ENCODE peak calls at places on chromosomes 16 and 17, in ten cellular contexts. X is posterior cingulate gyrus; B is foreskin fibroblast; S is uterus; L is GM23338; U is psoas muscle; G is Kasumi-1; I is H7; P is upper lobe of right lung; O is activated naive CD4-positive, alpha-beta T cell treated with Interleukin-2 at 50 U/mL for 16 hours. C is an unnamed sample.

GRCh38 chr17:50476545-50477315 is 1.9 kb upstream of the RSAD1 start:
- DNase-seq in X (no peak), I (no peak), S (no peak), U (no peak), G (no peak), B (no peak), O (no peak), L (no peak), P (no peak), C (no peak)

GRCh38 chr17:32276217-32276616 is 10.6 kb downstream of the RHBDL3 start:
- DNase-seq in G (no peak), I (peak; percentile 76), U (no peak), O (no peak), X (no peak), P (no peak), S (peak; percentile 45), L (peak; percentile 47), B (no peak), C (no peak)

GRCh38 chr17:34285304-34285792 is at the start of gene CCL11:
- DNase-seq in P (no peak), U (no peak), O (no peak), L (no peak), S (peak; percentile 19), X (no peak), B (no peak), G (no peak), I (no peak), C (no peak)

GRCh38 chr16:500699-501098 is 26.8 kb upstream of the CAPN15 start:
- DNase-seq in U (no peak), O (no peak), L (no peak), X (no peak), B (no peak), S (no peak), P (no peak), G (no peak), I (no peak), C (no peak)

GRCh38 chr17:48565024-48565558 is 13.1 kb downstream of the HOXB4 start:
- DNase-seq in L (no peak), S (no peak), P (no peak), O (no peak), I (no peak), U (no peak), B (no peak), G (no peak), X (no peak), C (no peak)

GRCh38 chr17:42392664-42393415 is 4.6 kb upstream of the STAT3 start:
- DNase-seq in B (no peak), L (no peak), S (no peak), P (no peak), I (no peak), O (no peak), U (no peak), G (no peak), X (no peak), C (no peak)

GRCh38 chr17:78717431-78717980 is 64.6 kb downstream of the CYTH1 start:
- DNase-seq in P (no peak), G (no peak), B (peak; percentile 42), O (no peak), S (peak; percentile 28), L (peak; percentile 37), U (no peak), X (peak; percentile 53), I (peak; percentile 62), C (no peak)

GRCh38 chr17:36612323-36612722 is 10.9 kb downstream of the MRM1 start:
- DNase-seq in G (no peak), O (no peak), S (no peak), L (no peak), X (no peak), I (no peak), P (no peak), U (no peak), B (no peak), C (no peak)

GRCh38 chr17:77604301-77605031 is 354.0 kb upstream of the TNRC6C start:
- DNase-seq in I (peak; percentile 19), L (no peak), X (no peak), O (no peak), S (no peak), P (peak; percentile 62), G (no peak), B (no peak), U (no peak), C (no peak)

GRCh38 chr16:89863741-89864391 is 9.5 kb upstream of the TCF25 start:
- DNase-seq in X (no peak), B (peak; percentile 21), G (no peak), P (peak; percentile 76), L (no peak), I (peak; percentile 38), O (peak; percentile 52), S (no peak), U (no peak), C (no peak)

GRCh38 chr17:59366040-59366757 is 34.7 kb downstream of the YPEL2 start:
- DNase-seq in G (peak; percentile 52), P (no peak), B (no peak), S (no peak), O (no peak), X (no peak), U (no peak), L (peak; percentile 93), I (peak; percentile 90), C (no peak)

GRCh38 chr16:86761117-86761971 is 183.0 kb downstream of the FOXL1 start:
- DNase-seq in G (no peak), U (peak; percentile 63), O (peak; percentile 33), B (peak; percentile 78), L (peak; percentile 84), S (peak; percentile 27), X (no peak), P (no peak), I (peak; percentile 91), C (peak; percentile 75)

GRCh38 chr16:8571061-8571596 is 19.2 kb downstream of the TMEM114 start:
- DNase-seq in P (no peak), S (no peak), U (no peak), G (peak; percentile 13), X (no peak), O (no peak), L (peak; percentile 68), I (peak; percentile 22), B (peak; percentile 28), C (no peak)

GRCh38 chr17:67194134-67194533 is 50.9 kb downstream of the HELZ start:
- DNase-seq in G (no peak), B (peak; percentile 7), P (no peak), X (no peak), I (no peak), U (no peak), O (no peak), L (peak; percentile 9), S (no peak), C (no peak)

GRCh38 chr17:19716108-19717030 is at the start of gene SLC47A2:
- DNase-seq in O (no peak), U (no peak), X (no peak), L (no peak), I (peak; percentile 66), B (no peak), P (peak; percentile 50), G (no peak), S (no peak), C (peak; percentile 73)